ENCODE peak calls at places on chromosomes 13 and 19, in nine cellular contexts. F, L, D, C, T, H, N, W and Z are unnamed samples.

GRCh38 chr13:67143544-67144115 is 86.5 kb downstream of the PCDH9 start:
- DNase-seq in F (no peak), L (no peak), D (no peak), C (no peak), T (no peak), H (no peak), N (no peak), W (no peak), Z (no peak)

GRCh38 chr13:73958657-73959397 is 175.4 kb downstream of the KLF12 start:
- DNase-seq in F (no peak), L (no peak), D (no peak), C (no peak), T (no peak), H (no peak), N (no peak), W (no peak), Z (no peak)

GRCh38 chr19:38035515-38036495 is 128.8 kb downstream of the SIPA1L3 start:
- DNase-seq in F (peak), L (no peak), D (peak), C (peak), T (no peak), H (peak), N (no peak), W (no peak), Z (no peak)

GRCh38 chr13:26463848-26464247 is 93.6 kb upstream of the WASF3 start:
- DNase-seq in F (no peak), L (no peak), D (no peak), C (no peak), T (no peak), H (no peak), N (no peak), W (no peak), Z (no peak)

GRCh38 chr13:100645382-100645781 is 29.2 kb downstream of the TMTC4 start:
- DNase-seq in F (no peak), L (no peak), D (no peak), C (peak), T (no peak), H (no peak), N (no peak), W (no peak), Z (no peak)

GRCh38 chr13:29905845-29906244 is 55.4 kb upstream of the UBL3 start:
- DNase-seq in F (no peak), L (no peak), D (peak), C (no peak), T (peak), H (no peak), N (no peak), W (no peak), Z (no peak)

GRCh38 chr13:109680930-109681329 is 105.5 kb downstream of the IRS2 start:
- DNase-seq in F (no peak), L (no peak), D (no peak), C (no peak), T (no peak), H (no peak), N (no peak), W (no peak), Z (no peak)

GRCh38 chr19:43667524-43668405 is 2.2 kb downstream of the PLAUR start:
- DNase-seq in F (no peak), L (no peak), D (no peak), C (peak), T (peak), H (peak), N (peak), W (peak), Z (no peak)

GRCh38 chr19:17286742-17287141 is 5.0 kb downstream of the ANKLE1 start:
- DNase-seq in F (no peak), L (no peak), D (no peak), C (no peak), T (no peak), H (no peak), N (no peak), W (no peak), Z (no peak)

GRCh38 chr13:60857698-60858097 is 460.7 kb downstream of the TDRD3 start:
- DNase-seq in F (no peak), L (no peak), D (no peak), C (no peak), T (no peak), H (no peak), N (no peak), W (no peak), Z (no peak)

GRCh38 chr13:110942248-110942981 is 27.5 kb upstream of the ANKRD10 start:
- DNase-seq in F (no peak), L (no peak), D (peak), C (no peak), T (no peak), H (no peak), N (no peak), W (no peak), Z (no peak)

GRCh38 chr19:7699422-7700127 is 2.4 kb downstream of the FCER2 start:
- DNase-seq in F (no peak), L (peak), D (no peak), C (no peak), T (no peak), H (no peak), N (no peak), W (no peak), Z (no peak)

GRCh38 chr13:90302113-90302512 is 1045.4 kb upstream of the MIR17HG start:
- DNase-seq in F (no peak), L (no peak), D (peak), C (no peak), T (no peak), H (no peak), N (no peak), W (no peak), Z (no peak)

GRCh38 chr19:47284324-47284899 is 9.7 kb downstream of the INAFM1 start:
- DNase-seq in F (peak), L (peak), D (peak), C (no peak), T (no peak), H (peak), N (no peak), W (no peak), Z (no peak)

GRCh38 chr19:1265611-1266115 is 3.5 kb upstream of the CIRBP start:
- DNase-seq in F (peak), L (no peak), D (peak), C (peak), T (peak), H (no peak), N (peak), W (no peak), Z (peak)

GRCh38 chr19:51246153-51246552 is 4.7 kb upstream of the SIGLECL1 start:
- DNase-seq in F (no peak), L (no peak), D (no peak), C (no peak), T (no peak), H (no peak), N (no peak), W (no peak), Z (no peak)

GRCh38 chr13:44649834-44650233 is 73.7 kb upstream of the TSC22D1 start:
- DNase-seq in F (no peak), L (no peak), D (no peak), C (no peak), T (no peak), H (no peak), N (no peak), W (no peak), Z (no peak)

GRCh38 chr13:112901951-112902651 is 66.9 kb upstream of the MCF2L start:
- DNase-seq in F (no peak), L (no peak), D (no peak), C (peak), T (no peak), H (no peak), N (peak), W (no peak), Z (no peak)

GRCh38 chr19:57280165-57280912 is at the start of gene ZNF460:
- DNase-seq in F (peak), L (peak), D (peak), C (peak), T (peak), H (peak), N (peak), W (peak), Z (peak)
- TF ChIP-seq CTCF in F (no peak), L (no peak), D (no peak), C (no peak), T (no peak), H (no peak), N (no peak), W (no peak), Z (peak)

GRCh38 chr13:81874253-81874652 is 1533.3 kb upstream of the SPRY2 start:
- DNase-seq in F (no peak), L (no peak), D (no peak), C (no peak), T (no peak), H (no peak), N (no peak), W (no peak), Z (no peak)

GRCh38 chr13:81874681-81875661 is 1534.0 kb upstream of the SPRY2 start:
- DNase-seq in F (no peak), L (no peak), D (no peak), C (no peak), T (no peak), H (no peak), N (no peak), W (no peak), Z (no peak)

GRCh38 chr13:81872581-81872980 is 1531.7 kb upstream of the SPRY2 start:
- DNase-seq in F (peak), L (no peak), D (no peak), C (no peak), T (no peak), H (peak), N (no peak), W (no peak), Z (no peak)
- TF ChIP-seq CTCF in F (peak), L (peak), D (peak), C (no peak), T (no peak), H (peak), N (peak), W (peak), Z (no peak)

GRCh38 chr13:20942938-20943518 is 40.5 kb upstream of the XPO4 start:
- DNase-seq in F (no peak), L (no peak), D (no peak), C (peak), T (no peak), H (peak), N (no peak), W (no peak), Z (no peak)
- TF ChIP-seq CTCF in F (no peak), L (no peak), D (no peak), C (no peak), T (no peak), H (no peak), N (no peak), W (no peak), Z (no peak)

GRCh38 chr19:13621413-13621812 is 115.1 kb upstream of the CACNA1A start:
- DNase-seq in F (no peak), L (peak), D (peak), C (no peak), T (no peak), H (no peak), N (no peak), W (no peak), Z (no peak)
- TF ChIP-seq CTCF in F (no peak), L (no peak), D (peak), C (no peak), T (no peak), H (no peak), N (no peak), W (no peak), Z (no peak)

GRCh38 chr13:20487927-20488326 is 37.7 kb downstream of the CRYL1 start:
- DNase-seq in F (no peak), L (no peak), D (no peak), C (peak), T (no peak), H (no peak), N (no peak), W (no peak), Z (no peak)

GRCh38 chr13:20492641-20493040 is 33.0 kb downstream of the CRYL1 start:
- DNase-seq in F (peak), L (peak), D (peak), C (peak), T (no peak), H (peak), N (no peak), W (no peak), Z (no peak)

GRCh38 chr13:20492036-20492435 is 33.6 kb downstream of the CRYL1 start:
- DNase-seq in F (no peak), L (no peak), D (no peak), C (no peak), T (no peak), H (no peak), N (no peak), W (no peak), Z (no peak)

GRCh38 chr13:20494656-20495055 is 31.0 kb downstream of the CRYL1 start:
- DNase-seq in F (no peak), L (no peak), D (no peak), C (peak), T (no peak), H (no peak), N (no peak), W (no peak), Z (no peak)

DNA sequence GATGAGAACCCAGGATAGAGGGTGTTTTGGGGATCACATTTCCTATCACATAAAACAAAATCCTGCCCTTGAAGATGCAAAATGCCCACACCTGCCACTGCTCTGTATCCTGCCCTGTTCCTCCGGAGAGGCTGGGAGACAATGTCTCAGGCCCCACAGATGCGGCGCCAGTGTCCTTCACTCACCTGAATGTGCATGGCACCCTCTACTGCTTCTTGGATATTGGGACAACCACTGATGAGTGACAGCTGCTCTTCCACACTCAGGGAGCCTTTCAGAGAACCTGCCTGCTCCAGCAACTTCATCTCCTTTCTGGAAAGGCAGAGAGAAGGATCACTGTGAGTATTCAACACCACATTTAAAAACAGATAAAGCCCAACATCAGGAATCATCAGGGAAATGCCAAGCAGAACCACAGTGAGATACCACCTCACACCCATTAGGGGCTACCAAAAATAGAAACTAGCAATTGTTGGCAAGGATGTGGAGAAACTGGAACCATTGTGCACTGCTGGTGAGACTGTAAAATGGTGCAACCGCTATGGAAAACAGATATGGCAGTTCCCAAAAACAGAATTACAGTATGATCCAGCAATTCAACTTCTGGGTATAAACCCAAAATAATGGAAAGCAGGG is 36.4 kb downstream of the CRYL1 start:
- DNase-seq in F (no peak), L (peak), D (no peak), C (peak), T (peak), H (no peak), N (no peak), W (no peak), Z (no peak)
- TF ChIP-seq CTCF in F (peak), L (peak), D (no peak), C (no peak), T (no peak), H (no peak), N (no peak), W (no peak), Z (peak)

DNA sequence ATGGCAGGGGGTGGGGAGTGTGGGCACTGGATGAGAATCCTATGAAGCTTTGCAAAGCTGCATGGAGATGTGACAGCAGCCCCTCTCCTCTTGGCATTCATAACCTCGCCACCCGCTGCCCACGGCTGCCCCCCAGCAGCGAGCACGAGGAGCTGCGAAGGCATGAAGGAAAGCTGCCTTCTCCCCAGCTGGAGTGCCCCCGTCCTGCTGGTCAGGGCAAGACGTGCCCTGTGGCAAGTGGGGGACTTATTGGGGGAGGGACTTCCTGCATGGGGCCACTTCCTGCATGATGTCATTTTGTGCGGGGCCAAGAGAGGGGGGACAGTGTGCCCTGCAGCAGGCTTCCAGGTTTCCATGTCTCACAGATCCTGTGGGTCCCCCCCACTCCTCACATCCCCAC is 85.9 kb downstream of the TSHZ3 start:
- DNase-seq in F (no peak), L (no peak), D (no peak), C (no peak), T (peak), H (no peak), N (no peak), W (no peak), Z (no peak)
- TF ChIP-seq CTCF in F (no peak), L (no peak), D (no peak), C (no peak), T (no peak), H (no peak), N (no peak), W (no peak), Z (no peak)

GRCh38 chr13:21061077-21061945 is at the start of gene LATS2:
- DNase-seq in F (peak), L (peak), D (peak), C (peak), T (peak), H (peak), N (peak), W (peak), Z (peak)
- TF ChIP-seq CTCF in F (no peak), L (no peak), D (no peak), C (no peak), T (peak), H (no peak), N (no peak), W (no peak), Z (no peak)